ENCODE peak calls at places on chromosomes 7 and 10, in six cellular contexts. One of them, this sample, is unnamed.

GRCh38 chr7:20529260-20529659 is 86.2 kb upstream of the ABCB5 start:
- DNase-seq in H1: no peak
- DNase-seq in K562: no peak
- DNase-seq in HepG2: no peak
- DNase-seq in GM12878: no peak
- DNase-seq in SK-N-SH: no peak
- DNase-seq in this sample: no peak

GRCh38 chr7:74025745-74026144 is 2.2 kb upstream of the ELN start:
- DNase-seq in K562: no peak
- DNase-seq in GM12878: no peak
- DNase-seq in HepG2: no peak
- DNase-seq in SK-N-SH: no peak
- DNase-seq in H1: no peak
- DNase-seq in this sample: no peak

GRCh38 chr7:19377611-19378339 is 232.6 kb upstream of the FERD3L start:
- DNase-seq in K562: no peak
- DNase-seq in SK-N-SH: peak
- DNase-seq in GM12878: no peak
- DNase-seq in HepG2: no peak
- DNase-seq in H1: no peak
- DNase-seq in this sample: no peak

GRCh38 chr7:21393937-21394336 is 33.9 kb upstream of the SP4 start:
- DNase-seq in GM12878: no peak
- DNase-seq in H1: no peak
- DNase-seq in SK-N-SH: no peak
- DNase-seq in HepG2: no peak
- DNase-seq in K562: no peak
- DNase-seq in this sample: no peak

GRCh38 chr10:121285797-121286196 is 312.4 kb downstream of the FGFR2 start:
- DNase-seq in H1: no peak
- DNase-seq in GM12878: no peak
- DNase-seq in HepG2: no peak
- DNase-seq in SK-N-SH: peak
- DNase-seq in K562: no peak
- DNase-seq in this sample: no peak

GRCh38 chr10:114638874-114639625 is 19.0 kb downstream of the ABLIM1 start:
- DNase-seq in H1: no peak
- DNase-seq in SK-N-SH: no peak
- DNase-seq in GM12878: peak
- DNase-seq in HepG2: no peak
- DNase-seq in K562: no peak
- DNase-seq in this sample: no peak

GRCh38 chr7:5636914-5637313 is 144.5 kb downstream of the RNF216 start:
- DNase-seq in HepG2: no peak
- DNase-seq in K562: peak
- DNase-seq in GM12878: no peak
- DNase-seq in SK-N-SH: peak
- DNase-seq in H1: no peak
- DNase-seq in this sample: no peak

GRCh38 chr10:8041284-8042031 is 13.0 kb upstream of the GATA3 start:
- DNase-seq in HepG2: no peak
- DNase-seq in SK-N-SH: no peak
- DNase-seq in K562: no peak
- DNase-seq in H1: no peak
- DNase-seq in GM12878: no peak
- DNase-seq in this sample: no peak

GRCh38 chr7:28904539-28905143 is 53.5 kb downstream of the TRIL start:
- DNase-seq in H1: no peak
- DNase-seq in K562: no peak
- DNase-seq in HepG2: no peak
- DNase-seq in GM12878: no peak
- DNase-seq in SK-N-SH: peak
- DNase-seq in this sample: no peak

GRCh38 chr7:26083113-26083512 is 68.9 kb upstream of the NFE2L3 start:
- DNase-seq in H1: no peak
- DNase-seq in SK-N-SH: no peak
- DNase-seq in GM12878: no peak
- DNase-seq in HepG2: no peak
- DNase-seq in K562: no peak
- DNase-seq in this sample: no peak

GRCh38 chr7:147400221-147400689 is 1190.3 kb upstream of the C7orf33 start:
- DNase-seq in K562: no peak
- DNase-seq in H1: no peak
- DNase-seq in GM12878: no peak
- DNase-seq in SK-N-SH: no peak
- DNase-seq in HepG2: no peak
- DNase-seq in this sample: no peak

GRCh38 chr10:50593523-50593922 is 30.2 kb downstream of the SGMS1 start:
- DNase-seq in HepG2: no peak
- DNase-seq in K562: no peak
- DNase-seq in GM12878: no peak
- DNase-seq in H1: no peak
- DNase-seq in SK-N-SH: no peak
- DNase-seq in this sample: no peak

GRCh38 chr10:11454160-11454559 is 157.3 kb downstream of the USP6NL start:
- DNase-seq in HepG2: no peak
- DNase-seq in K562: no peak
- DNase-seq in GM12878: no peak
- DNase-seq in H1: no peak
- DNase-seq in SK-N-SH: no peak
- DNase-seq in this sample: no peak

GRCh38 chr10:1379601-1380000 is 323.4 kb downstream of the WDR37 start:
- DNase-seq in HepG2: no peak
- DNase-seq in GM12878: no peak
- DNase-seq in K562: no peak
- DNase-seq in SK-N-SH: peak
- DNase-seq in H1: no peak
- DNase-seq in this sample: no peak

GRCh38 chr10:87659571-87660483 is at the start of gene PAPSS2:
- DNase-seq in K562: no peak
- DNase-seq in GM12878: no peak
- DNase-seq in H1: no peak
- DNase-seq in SK-N-SH: peak
- DNase-seq in HepG2: no peak
- DNase-seq in this sample: peak

GRCh38 chr7:105198223-105198622 is 184.2 kb downstream of the KMT2E start:
- DNase-seq in GM12878: no peak
- DNase-seq in H1: no peak
- DNase-seq in HepG2: peak
- DNase-seq in SK-N-SH: no peak
- DNase-seq in K562: no peak
- DNase-seq in this sample: no peak

GRCh38 chr7:92253251-92253650 is 7.5 kb downstream of the ANKIB1 start:
- DNase-seq in HepG2: no peak
- DNase-seq in SK-N-SH: no peak
- DNase-seq in K562: no peak
- DNase-seq in H1: no peak
- DNase-seq in GM12878: no peak
- DNase-seq in this sample: no peak

GRCh38 chr7:51430480-51431086 is 114.0 kb upstream of the COBL start:
- DNase-seq in SK-N-SH: peak
- DNase-seq in GM12878: peak
- DNase-seq in K562: peak
- DNase-seq in HepG2: peak
- DNase-seq in H1: no peak
- DNase-seq in this sample: peak

DNA sequence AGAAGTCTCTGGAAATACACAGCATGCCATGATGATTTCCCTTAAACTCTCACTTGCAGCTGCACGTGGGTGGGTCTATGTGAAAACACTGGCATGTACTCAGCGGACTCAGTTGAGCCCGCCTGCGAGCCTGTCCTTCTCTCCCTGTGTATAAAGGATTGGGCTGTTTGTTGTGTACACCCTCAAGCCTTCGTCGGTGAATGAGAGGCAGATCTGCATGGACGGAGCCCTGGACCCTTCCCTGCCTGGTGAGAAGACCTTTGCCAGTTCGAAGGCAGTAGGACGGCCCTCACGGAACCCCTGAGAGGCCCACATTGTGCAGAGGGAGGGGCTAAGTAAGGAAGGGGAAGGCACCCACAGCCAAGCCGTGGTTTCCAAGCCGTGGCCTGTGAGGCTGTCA is 121.2 kb downstream of the WDFY4 start:
- DNase-seq in H1: no peak
- DNase-seq in GM12878: no peak
- DNase-seq in SK-N-SH: no peak
- DNase-seq in HepG2: no peak
- DNase-seq in K562: no peak
- DNase-seq in this sample: no peak
- TF ChIP-seq TAF1 in H1: no peak
- TF ChIP-seq TAF1 in GM12878: no peak
- TF ChIP-seq TAF1 in SK-N-SH: no peak
- TF ChIP-seq TAF1 in HepG2: no peak
- TF ChIP-seq TAF1 in K562: no peak
- TF ChIP-seq TAF1 in this sample: no peak

GRCh38 chr10:63703113-63703670 is 182.0 kb downstream of the REEP3 start:
- DNase-seq in H1: no peak
- DNase-seq in HepG2: no peak
- DNase-seq in K562: no peak
- DNase-seq in SK-N-SH: no peak
- DNase-seq in GM12878: peak
- DNase-seq in this sample: no peak
- TF ChIP-seq TAF1 in H1: no peak
- TF ChIP-seq TAF1 in HepG2: no peak
- TF ChIP-seq TAF1 in K562: no peak
- TF ChIP-seq TAF1 in SK-N-SH: no peak
- TF ChIP-seq TAF1 in GM12878: no peak
- TF ChIP-seq TAF1 in this sample: no peak

DNA sequence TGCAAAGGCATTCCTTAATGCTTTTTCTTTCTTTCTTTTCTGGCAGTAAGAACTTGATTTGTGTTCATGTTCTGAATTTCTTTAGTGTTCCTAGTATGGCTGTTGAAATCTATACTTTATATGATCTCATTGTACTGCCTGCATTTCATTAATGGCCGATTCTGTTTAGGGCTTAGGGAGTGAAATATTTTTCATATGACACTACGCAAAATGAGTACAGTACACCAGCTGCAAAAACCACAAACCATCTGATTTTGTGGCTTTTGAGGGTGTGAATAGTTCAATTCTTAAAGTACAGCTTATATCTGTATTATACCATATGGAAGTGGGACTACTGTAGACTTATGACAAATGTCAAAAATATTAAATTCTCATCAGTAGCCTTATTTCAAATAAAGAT is 69.1 kb upstream of the FOXP2 start:
- DNase-seq in H1: no peak
- DNase-seq in GM12878: no peak
- DNase-seq in HepG2: no peak
- DNase-seq in SK-N-SH: no peak
- DNase-seq in K562: no peak
- DNase-seq in this sample: no peak
- TF ChIP-seq TAF1 in H1: no peak
- TF ChIP-seq TAF1 in GM12878: no peak
- TF ChIP-seq TAF1 in HepG2: no peak
- TF ChIP-seq TAF1 in SK-N-SH: no peak
- TF ChIP-seq TAF1 in K562: no peak
- TF ChIP-seq TAF1 in this sample: no peak

GRCh38 chr10:98433371-98433770 is 13.4 kb downstream of the HPS1 start:
- DNase-seq in GM12878: no peak
- DNase-seq in H1: no peak
- DNase-seq in HepG2: no peak
- DNase-seq in K562: no peak
- DNase-seq in SK-N-SH: no peak
- DNase-seq in this sample: no peak

GRCh38 chr10:98435178-98435577 is 11.6 kb downstream of the HPS1 start:
- DNase-seq in GM12878: no peak
- DNase-seq in HepG2: no peak
- DNase-seq in H1: no peak
- DNase-seq in K562: no peak
- DNase-seq in SK-N-SH: no peak
- DNase-seq in this sample: no peak

GRCh38 chr10:98432330-98432729 is 14.4 kb downstream of the HPS1 start:
- DNase-seq in H1: no peak
- DNase-seq in SK-N-SH: no peak
- DNase-seq in K562: no peak
- DNase-seq in GM12878: no peak
- DNase-seq in HepG2: no peak
- DNase-seq in this sample: no peak

GRCh38 chr10:98436704-98437103 is 10.0 kb downstream of the HPS1 start:
- DNase-seq in SK-N-SH: no peak
- DNase-seq in K562: no peak
- DNase-seq in H1: no peak
- DNase-seq in HepG2: no peak
- DNase-seq in GM12878: no peak
- DNase-seq in this sample: no peak

DNA sequence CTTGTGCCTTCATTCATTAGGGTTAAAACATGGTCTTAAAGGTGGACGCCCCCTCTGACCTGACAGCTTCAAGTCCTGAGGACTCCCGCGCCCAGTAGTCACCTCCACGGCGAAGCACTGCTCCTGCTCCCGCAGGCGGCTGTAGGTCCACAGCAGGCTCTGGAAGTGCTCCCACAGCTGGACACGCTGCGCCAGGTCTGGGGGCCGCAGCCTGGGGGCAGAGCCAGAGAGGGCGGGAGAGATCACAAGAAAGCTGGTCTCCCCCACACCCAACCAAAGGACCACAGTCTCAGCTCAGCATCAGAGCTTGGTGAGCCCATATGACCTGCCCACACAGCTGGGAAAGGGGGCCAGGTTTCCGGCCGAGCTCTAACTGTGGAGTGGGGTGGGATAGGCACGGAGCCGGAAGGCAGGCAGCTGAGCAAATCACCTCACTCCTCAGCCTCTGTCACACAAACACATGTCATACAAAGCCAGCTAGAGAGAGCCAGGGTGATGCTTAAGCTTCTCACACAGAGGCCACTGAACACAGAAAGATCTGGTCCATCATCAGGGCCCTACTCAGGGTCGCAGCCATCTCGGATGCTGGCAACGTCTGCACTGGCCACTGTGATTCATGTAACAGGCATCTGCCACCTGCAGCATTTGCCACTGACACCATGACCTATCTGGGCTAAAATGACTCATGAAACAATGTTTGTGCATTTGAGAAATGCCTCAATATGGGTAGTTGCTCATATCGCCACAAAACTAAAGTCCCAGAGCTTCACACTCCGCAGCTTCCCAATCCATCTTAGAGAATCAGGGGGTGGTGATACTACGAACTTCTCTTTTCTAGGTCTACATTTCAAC is 12.6 kb downstream of the HPS1 start:
- DNase-seq in H1: no peak
- DNase-seq in SK-N-SH: no peak
- DNase-seq in K562: no peak
- DNase-seq in HepG2: no peak
- DNase-seq in GM12878: no peak
- DNase-seq in this sample: no peak
- TF ChIP-seq TAF1 in H1: no peak
- TF ChIP-seq TAF1 in SK-N-SH: no peak
- TF ChIP-seq TAF1 in K562: no peak
- TF ChIP-seq TAF1 in HepG2: no peak
- TF ChIP-seq TAF1 in GM12878: no peak
- TF ChIP-seq TAF1 in this sample: no peak